ENCODE peak calls at places on chromosomes 12 and 14, in eight cellular contexts. Z is GM10248; C is stimulated activated CD8-positive, alpha-beta memory T cell treated with anti-CD3 and anti-CD28 coated beads, Interleukin-12 subunit alpha, Interleukin-12 subunit beta, amount 100 ng/mL, for 1 hour; H is mesendoderm; L is pancreas; F is NCI-H748 treated with DMSO at 0.1 percent for 48 hours; E is activated CD4-positive, alpha-beta T cell treated with anti-CD3 and anti-CD28 coated beads, Interleukin-2, amount 50 U/mL, for 1 hour; W is brain microvascular endothelial cell. J is an unnamed sample.

GRCh38 chr14:58560208-58560607 is 77.6 kb upstream of the DACT1 start:
- DNase-seq in W (no peak), Z (no peak), L (no peak), F (no peak), H (no peak), C (no peak), E (no peak), J (no peak)

GRCh38 chr14:95472819-95473251 is 43.6 kb downstream of the SYNE3 start:
- DNase-seq in C (no peak), E (no peak), W (no peak), Z (no peak), F (no peak), L (peak), H (no peak), J (no peak)

GRCh38 chr12:105100207-105100985 is 7.1 kb upstream of the WASHC4 start:
- DNase-seq in L (no peak), W (peak), C (no peak), F (no peak), E (no peak), H (peak), Z (no peak), J (no peak)

GRCh38 chr14:97025722-97026121 is 228.5 kb downstream of the VRK1 start:
- DNase-seq in E (no peak), W (no peak), L (no peak), Z (no peak), F (no peak), H (no peak), C (no peak), J (no peak)

GRCh38 chr12:106900554-106900953 is 55.2 kb upstream of the TMEM263 start:
- DNase-seq in Z (no peak), C (no peak), E (no peak), H (no peak), W (no peak), F (no peak), L (no peak), J (no peak)

GRCh38 chr12:29743801-29744200 is 39.9 kb downstream of the TMTC1 start:
- DNase-seq in W (peak), L (no peak), Z (no peak), H (peak), E (no peak), F (no peak), C (no peak), J (no peak)

GRCh38 chr12:49548822-49549648 is 10.2 kb downstream of the KCNH3 start:
- DNase-seq in W (no peak), E (peak), F (no peak), L (peak), Z (no peak), H (peak), C (no peak), J (no peak)

GRCh38 chr12:51028126-51028810 is 2.1 kb upstream of the SLC11A2 start:
- DNase-seq in E (no peak), C (no peak), W (peak), L (no peak), F (peak), Z (no peak), H (peak), J (no peak)

GRCh38 chr12:130480887-130481286 is 143.2 kb downstream of the PIWIL1 start:
- DNase-seq in W (no peak), H (no peak), F (no peak), E (no peak), L (no peak), Z (no peak), C (no peak), J (no peak)

GRCh38 chr12:7498832-7499231 is 4.7 kb downstream of the CD163 start:
- DNase-seq in E (no peak), H (peak), C (no peak), W (peak), L (no peak), F (no peak), Z (no peak), J (no peak)

GRCh38 chr12:108750471-108751402 is 19.4 kb upstream of the CORO1C start:
- DNase-seq in W (no peak), Z (no peak), H (no peak), L (no peak), C (no peak), E (no peak), F (no peak), J (no peak)

GRCh38 chr14:89956294-89957009 is 725 bp downstream of the TDP1 start:
- DNase-seq in C (peak), E (peak), Z (peak), L (peak), W (peak), F (peak), H (peak), J (peak)

GRCh38 chr14:94773017-94773681 is 3.2 kb upstream of the GSC start:
- DNase-seq in W (no peak), C (no peak), Z (no peak), F (no peak), L (no peak), H (peak), E (no peak), J (no peak)

GRCh38 chr12:109027767-109028166 is 6.9 kb upstream of the SVOP start:
- DNase-seq in W (peak), E (no peak), L (no peak), Z (no peak), H (no peak), F (no peak), C (no peak), J (no peak)

GRCh38 chr12:9651265-9651729 is 18.2 kb upstream of the CLEC2D start:
- DNase-seq in C (no peak), Z (no peak), E (no peak), H (peak), L (no peak), W (peak), F (no peak), J (no peak)

GRCh38 chr14:20873370-20874177 is 17.6 kb upstream of the RNASE3 start:
- DNase-seq in L (peak), C (peak), F (no peak), H (peak), E (peak), Z (peak), W (peak), J (peak)

GRCh38 chr12:55934773-55935172 is 3.8 kb downstream of the DGKA start:
- DNase-seq in Z (no peak), H (no peak), W (no peak), F (no peak), E (no peak), L (no peak), C (no peak), J (no peak)

GRCh38 chr12:106519587-106519986 is 63.2 kb upstream of the RFX4 start:
- DNase-seq in F (no peak), Z (no peak), L (no peak), H (no peak), E (no peak), W (no peak), C (no peak), J (no peak)

GRCh38 chr12:125137776-125138344 is 72.6 kb downstream of the AACS start:
- DNase-seq in H (no peak), C (no peak), Z (no peak), W (no peak), E (no peak), F (no peak), L (peak), J (no peak)

GRCh38 chr12:67649165-67650126 is 901 bp downstream of the DYRK2 start:
- DNase-seq in Z (peak), L (peak), H (peak), W (no peak), C (no peak), E (peak), F (no peak), J (peak)

GRCh38 chr12:126362490-126362889 is 1297.3 kb downstream of the AACS start:
- DNase-seq in F (no peak), W (no peak), H (no peak), Z (no peak), E (no peak), C (no peak), L (no peak), J (no peak)

GRCh38 chr12:19220861-19221466 is 91.4 kb downstream of the PLEKHA5 start:
- DNase-seq in L (no peak), W (peak), E (no peak), Z (no peak), H (no peak), F (no peak), C (no peak), J (no peak)

GRCh38 chr12:31928246-31929139 is 30.7 kb upstream of the RESF1 start:
- DNase-seq in Z (no peak), F (no peak), L (no peak), E (peak), W (no peak), H (no peak), C (no peak), J (no peak)

GRCh38 chr12:123363743-123364531 is 710 bp downstream of the SBNO1 start:
- DNase-seq in H (peak), Z (peak), F (no peak), C (peak), W (no peak), L (peak), E (peak), J (peak)

GRCh38 chr14:87187787-87188186 is 805.2 kb downstream of the GALC start:
- DNase-seq in C (no peak), Z (no peak), E (no peak), W (no peak), H (no peak), F (no peak), L (no peak), J (no peak)

GRCh38 chr14:104600805-104601204 is 3.8 kb downstream of the TMEM179 start:
- DNase-seq in E (no peak), Z (no peak), C (no peak), L (peak), H (no peak), F (no peak), W (no peak), J (no peak)

GRCh38 chr14:92425101-92425500 is 88.5 kb upstream of the RIN3 start:
- DNase-seq in C (no peak), L (no peak), E (no peak), W (peak), F (no peak), Z (no peak), H (peak), J (no peak)

GRCh38 chr14:102824832-102825231 is 47.6 kb downstream of the TRAF3 start:
- DNase-seq in C (no peak), F (no peak), H (no peak), L (no peak), E (no peak), W (peak), Z (no peak), J (no peak)

GRCh38 chr14:51607677-51608076 is 44.0 kb upstream of the FRMD6 start:
- DNase-seq in L (no peak), Z (no peak), W (peak), F (no peak), E (no peak), H (no peak), C (no peak), J (no peak)

GRCh38 chr14:68854421-68854820 is 61.6 kb upstream of the ZFP36L1 start:
- DNase-seq in E (no peak), C (no peak), F (no peak), Z (no peak), H (no peak), L (no peak), W (no peak), J (no peak)

GRCh38 chr14:50342211-50343080 is 30.3 kb downstream of the DMAC2L start:
- DNase-seq in Z (peak), C (no peak), L (no peak), F (no peak), H (peak), W (peak), E (peak), J (no peak)

GRCh38 chr12:132572106-132572505 is 38.3 kb downstream of the LRCOL1 start:
- DNase-seq in C (no peak), W (no peak), E (no peak), Z (no peak), L (peak), F (no peak), H (no peak), J (no peak)

GRCh38 chr14:99036594-99037293 is 235.3 kb downstream of the BCL11B start:
- DNase-seq in L (no peak), C (no peak), E (no peak), Z (no peak), W (no peak), H (no peak), F (peak), J (no peak)

GRCh38 chr14:103744621-103745395 is 29.2 kb downstream of the ZFYVE21 start:
- DNase-seq in W (no peak), L (no peak), E (no peak), C (no peak), H (no peak), Z (no peak), F (no peak), J (no peak)

GRCh38 chr12:69007166-69007857 is 74.3 kb upstream of the CPM start:
- DNase-seq in H (no peak), E (no peak), Z (no peak), L (no peak), C (no peak), F (peak), W (peak), J (no peak)

GRCh38 chr12:64172143-64172970 is 49.7 kb downstream of the KICS2 start:
- DNase-seq in C (no peak), E (no peak), F (no peak), Z (no peak), W (no peak), L (no peak), H (peak), J (no peak)

GRCh38 chr12:1576410-1577240 is 17.8 kb downstream of the FBXL14 start:
- DNase-seq in H (peak), L (no peak), E (no peak), C (no peak), F (no peak), Z (no peak), W (peak), J (no peak)

GRCh38 chr12:18421840-18422239 is 160.5 kb downstream of the PIK3C2G start:
- DNase-seq in W (no peak), F (no peak), E (no peak), L (no peak), Z (no peak), C (no peak), H (no peak), J (no peak)

GRCh38 chr12:86713121-86713520 is 456.9 kb upstream of the MGAT4C start:
- DNase-seq in H (no peak), Z (no peak), F (no peak), E (no peak), C (no peak), L (no peak), W (no peak), J (no peak)

J was measured in T-helper 9 cell.